ENCODE peak calls at places on chromosomes 11 and 22, in five cellular contexts. M is thoracic aorta, P is type B pancreatic cell, O is OCI-LY7, W is suprapubic skin. H is an unnamed sample.

GRCh38 chr11:119373917-119374631 is 7.4 kb downstream of the USP2 start:
- DNase-seq in M (no peak), P (no peak), O (peak; percentile 75), W (no peak), H (peak; percentile 77)

GRCh38 chr11:16739326-16739875 is 954 bp downstream of the C11orf58 start:
- DNase-seq in M (no peak), P (no peak), O (peak; percentile 22), W (no peak), H (no peak)

GRCh38 chr11:8605956-8606355 is 11.9 kb upstream of the STK33 start:
- DNase-seq in M (no peak), P (no peak), O (no peak), W (no peak), H (no peak)

GRCh38 chr11:66856496-66857233 is at the start of gene LRFN4:
- DNase-seq in M (no peak), P (no peak), O (peak; percentile 68), W (no peak), H (peak; percentile 33)

GRCh38 chr22:45208993-45209838 is 31.5 kb downstream of the KIAA0930 start:
- DNase-seq in M (peak; percentile 34), P (no peak), O (no peak), W (no peak), H (no peak)

GRCh38 chr22:38033522-38034277 is 23.5 kb upstream of the PICK1 start:
- DNase-seq in M (no peak), P (no peak), O (no peak), W (no peak), H (no peak)

GRCh38 chr11:2300290-2300935 is 1.3 kb downstream of the C11orf21 start:
- DNase-seq in M (no peak), P (peak; percentile 61), O (no peak), W (peak; percentile 79), H (no peak)

GRCh38 chr11:10930224-10930960 is 72.5 kb upstream of the ZBED5 start:
- DNase-seq in M (no peak), P (no peak), O (no peak), W (no peak), H (no peak)

GRCh38 chr11:95095858-95096587 is 6.4 kb downstream of the ENDOD1 start:
- DNase-seq in M (no peak), P (no peak), O (peak; percentile 75), W (no peak), H (no peak)

DNA sequence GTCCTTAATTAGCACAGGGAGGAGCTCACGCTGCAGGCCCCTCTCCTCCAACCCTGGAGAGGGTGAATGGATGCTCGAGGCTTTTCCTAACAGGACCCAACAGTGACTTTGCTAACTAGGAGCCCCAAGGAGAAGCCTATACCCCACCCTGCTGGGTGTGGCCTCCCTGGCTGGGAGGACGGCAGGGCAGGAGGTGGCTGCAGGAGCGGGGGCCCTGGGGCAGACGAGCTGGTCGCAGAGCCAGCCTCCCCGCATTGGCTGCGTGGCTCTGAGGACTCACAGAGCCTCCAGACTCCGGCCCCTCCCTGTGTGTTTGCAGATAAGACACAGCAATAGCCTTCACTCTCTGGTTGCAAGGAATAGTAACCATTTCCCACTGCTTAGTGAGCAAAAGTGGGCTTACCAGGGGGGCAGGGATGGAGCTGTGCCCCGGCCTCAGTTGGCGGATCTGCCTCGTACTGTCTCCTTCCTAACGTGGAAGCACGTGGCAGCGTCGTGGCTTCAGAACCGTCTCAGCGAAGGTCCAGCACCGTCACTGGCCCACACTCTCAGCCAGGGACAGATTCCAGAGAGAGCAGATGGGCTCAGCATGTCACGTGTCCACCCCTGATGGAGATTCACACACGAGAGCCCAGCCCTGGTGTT is 1087.5 kb downstream of the BRD1 start:
- DNase-seq in M (no peak), P (no peak), O (no peak), W (peak; percentile 55), H (no peak)
- TF ChIP-seq CTCF in M (no peak), P (no peak), O (no peak), W (no peak), H (no peak)

GRCh38 chr11:60706931-60707330 is 7.5 kb downstream of the MS4A8 start:
- DNase-seq in M (no peak), P (no peak), O (no peak), W (no peak), H (no peak)

GRCh38 chr11:60705895-60706294 is 6.5 kb downstream of the MS4A8 start:
- DNase-seq in M (no peak), P (no peak), O (no peak), W (no peak), H (no peak)

GRCh38 chr11:60711316-60711715 is 11.9 kb downstream of the MS4A8 start:
- DNase-seq in M (no peak), P (no peak), O (no peak), W (no peak), H (no peak)

DNA sequence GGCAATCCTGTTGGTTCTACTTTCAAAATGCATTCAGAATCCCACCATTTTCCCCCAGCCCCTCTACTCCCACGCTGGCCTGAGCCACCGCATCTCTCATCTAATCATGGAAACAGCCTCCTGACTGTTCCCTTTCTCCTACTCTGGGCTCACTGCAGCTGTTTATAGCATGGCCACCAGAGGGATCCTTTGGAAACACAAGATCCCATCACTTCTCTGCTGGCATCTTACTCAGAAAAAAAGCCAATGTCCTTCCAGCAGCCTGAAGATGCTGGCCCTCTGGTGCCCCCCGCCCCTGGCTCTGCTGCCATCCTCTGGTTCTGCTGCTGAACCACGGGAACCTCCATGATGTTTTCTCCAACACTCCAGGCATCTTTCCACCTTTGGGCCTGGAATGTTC is 11.1 kb downstream of the MS4A8 start:
- DNase-seq in M (no peak), P (no peak), O (no peak), W (no peak), H (no peak)
- TF ChIP-seq CTCF in M (no peak), P (peak; percentile 33), O (no peak), W (no peak), H (no peak)

GRCh38 chr11:70265341-70265740 is 5.1 kb upstream of the PPFIA1 start:
- DNase-seq in M (no peak), P (no peak), O (peak; percentile 60), W (no peak), H (no peak)
- TF ChIP-seq CTCF in M (no peak), P (no peak), O (no peak), W (no peak), H (no peak)

DNA sequence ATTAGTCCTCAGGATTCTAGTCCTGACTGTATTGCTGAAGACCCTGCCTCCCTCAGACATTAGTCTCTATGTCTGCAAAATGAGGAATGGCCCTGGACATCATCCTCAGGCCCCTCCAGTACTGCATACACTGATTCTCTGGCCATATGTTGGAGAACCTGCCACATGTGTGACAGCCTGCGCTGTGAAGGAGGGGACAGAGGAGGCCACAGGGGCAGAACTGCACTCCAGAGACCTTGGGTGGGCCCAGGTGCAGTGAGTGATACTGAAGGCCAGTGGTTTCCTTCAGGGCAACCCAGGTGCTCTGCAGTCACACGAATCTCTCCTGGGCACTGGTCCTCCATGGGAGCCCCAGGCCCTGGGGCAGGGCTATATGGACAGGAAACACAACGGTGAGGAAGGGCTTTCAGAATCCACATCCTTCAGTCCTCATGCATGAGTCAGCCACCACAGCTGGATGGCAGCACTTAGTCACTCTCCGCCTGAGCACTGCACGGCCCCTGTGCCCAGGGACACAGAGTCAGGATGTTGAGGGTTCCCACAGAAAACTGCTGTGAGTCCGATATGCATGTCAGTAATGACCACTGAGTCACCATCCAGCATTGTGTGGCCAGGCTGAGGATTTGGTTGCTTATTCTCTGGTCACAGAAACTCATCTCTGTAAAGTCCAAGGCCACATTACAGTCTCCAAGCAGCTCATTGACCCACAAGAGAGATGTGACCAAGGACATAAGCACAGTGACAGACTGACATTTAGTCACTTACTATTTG is 39.7 kb downstream of the ME3 start:
- DNase-seq in M (peak; percentile 24), P (no peak), O (no peak), W (no peak), H (no peak)
- TF ChIP-seq CTCF in M (peak; percentile 20), P (no peak), O (no peak), W (no peak), H (no peak)

DNA sequence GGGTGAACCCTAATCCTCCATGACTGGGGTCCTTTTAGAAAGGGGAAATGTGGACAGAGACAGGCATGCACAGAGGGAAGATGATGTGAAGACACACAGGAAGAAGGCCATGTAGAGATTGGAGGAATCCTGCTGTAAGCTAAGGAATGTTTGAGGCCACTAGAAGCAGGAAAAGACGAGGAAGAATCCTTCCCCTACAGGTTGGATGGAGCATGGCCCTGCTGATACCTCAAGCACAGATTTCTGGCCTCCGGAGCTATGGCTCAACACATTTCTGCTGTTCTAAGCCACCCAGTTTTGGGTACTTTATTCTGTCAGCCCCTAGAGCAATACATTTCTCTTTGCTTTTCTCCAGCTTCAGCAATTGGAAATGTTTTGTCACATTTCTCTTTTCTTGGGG is 487.0 kb downstream of the MIAT start:
- DNase-seq in M (no peak), P (no peak), O (no peak), W (no peak), H (no peak)
- TF ChIP-seq CTCF in M (no peak), P (peak; percentile 39), O (no peak), W (no peak), H (peak; percentile 19)

GRCh38 chr11:83523676-83524075 is 237.5 kb upstream of the CCDC90B start:
- DNase-seq in M (no peak), P (no peak), O (no peak), W (no peak), H (no peak)

GRCh38 chr11:83520849-83521248 is 234.7 kb upstream of the CCDC90B start:
- DNase-seq in M (no peak), P (no peak), O (no peak), W (no peak), H (no peak)

DNA sequence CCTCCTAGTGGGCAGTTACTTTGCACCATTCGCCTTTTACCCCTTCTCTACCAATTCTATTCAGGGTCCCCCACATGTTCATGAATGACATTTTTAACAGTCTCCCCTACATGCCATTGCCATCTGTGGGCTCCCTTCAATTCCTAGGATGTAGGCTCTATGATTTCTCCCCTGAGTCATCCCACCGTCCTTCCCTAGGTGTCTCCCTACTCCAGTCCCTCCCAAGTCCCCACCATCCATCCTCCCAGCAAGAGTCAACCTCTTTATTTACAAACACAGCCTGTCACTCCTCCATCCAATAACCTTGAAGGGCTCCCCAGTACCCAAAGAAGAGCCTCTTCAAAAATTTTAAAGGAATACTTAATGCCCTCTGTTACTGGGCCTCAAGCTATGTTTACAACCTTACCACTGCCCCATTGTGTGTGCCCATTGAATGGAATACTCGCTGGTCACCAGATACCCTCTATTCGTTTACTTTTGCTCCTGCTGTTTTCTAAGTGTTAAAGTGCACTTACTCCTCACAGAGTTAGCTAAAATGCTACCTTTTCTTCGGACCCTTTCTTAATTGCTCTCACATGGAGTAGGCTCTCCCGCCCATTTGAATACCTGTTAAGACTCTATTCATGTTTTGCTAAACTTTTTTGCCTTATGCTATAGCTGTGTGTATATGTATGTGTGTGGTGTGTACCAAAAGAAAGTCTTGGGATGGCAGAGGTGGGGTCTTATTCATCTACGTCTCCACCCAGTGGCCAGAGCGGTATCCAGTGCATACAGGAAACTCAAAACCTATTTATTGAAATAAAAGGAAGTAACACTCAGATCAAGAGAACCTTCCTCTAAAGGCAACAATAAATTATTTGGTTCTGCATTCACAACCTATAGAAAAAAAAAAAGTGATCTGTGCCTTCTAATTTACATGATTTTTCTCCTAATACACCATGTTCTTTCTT is 235.8 kb upstream of the CCDC90B start:
- DNase-seq in M (no peak), P (no peak), O (peak; percentile 32), W (no peak), H (no peak)
- TF ChIP-seq CTCF in M (no peak), P (peak; percentile 53), O (peak; percentile 58), W (no peak), H (peak; percentile 24)